ENCODE peak calls at places on chromosomes 7 and 10, in five cellular contexts. One of them, this sample, is unnamed.

GRCh38 chr7:156049366-156049765 is 237.1 kb upstream of the SHH start:
- DNase-seq in HFFc6: no peak
- DNase-seq in AG09309: no peak
- DNase-seq in nephron progenitor cell: no peak
- DNase-seq in A549: no peak
- DNase-seq in this sample: no peak

GRCh38 chr7:119935418-119936025 is 337.5 kb upstream of the KCND2 start:
- DNase-seq in HFFc6: peak
- DNase-seq in AG09309: no peak
- DNase-seq in nephron progenitor cell: no peak
- DNase-seq in A549: no peak
- DNase-seq in this sample: no peak

GRCh38 chr10:112899396-112900065 is 50.5 kb upstream of the TCF7L2 start:
- DNase-seq in HFFc6: no peak
- DNase-seq in AG09309: no peak
- DNase-seq in nephron progenitor cell: no peak
- DNase-seq in A549: no peak
- DNase-seq in this sample: no peak

GRCh38 chr7:152862033-152862432 is 102.5 kb downstream of the ACTR3B start:
- DNase-seq in HFFc6: no peak
- DNase-seq in AG09309: no peak
- DNase-seq in nephron progenitor cell: no peak
- DNase-seq in A549: no peak
- DNase-seq in this sample: no peak

GRCh38 chr7:74372511-74373111 is 81.1 kb upstream of the GTF2IRD1 start:
- DNase-seq in HFFc6: no peak
- DNase-seq in AG09309: no peak
- DNase-seq in nephron progenitor cell: peak
- DNase-seq in A549: no peak
- DNase-seq in this sample: no peak

GRCh38 chr10:87844837-87845623 is 18.3 kb downstream of the KLLN start:
- DNase-seq in HFFc6: peak
- DNase-seq in AG09309: no peak
- DNase-seq in nephron progenitor cell: no peak
- DNase-seq in A549: no peak
- DNase-seq in this sample: no peak

GRCh38 chr7:158707610-158708009 is 3.0 kb upstream of the NCAPG2 start:
- DNase-seq in HFFc6: no peak
- DNase-seq in AG09309: no peak
- DNase-seq in nephron progenitor cell: no peak
- DNase-seq in A549: no peak
- DNase-seq in this sample: no peak

GRCh38 chr7:82631998-82632397 is 188.4 kb upstream of the CACNA2D1 start:
- DNase-seq in HFFc6: no peak
- DNase-seq in AG09309: no peak
- DNase-seq in nephron progenitor cell: no peak
- DNase-seq in A549: no peak
- DNase-seq in this sample: no peak

GRCh38 chr7:3673524-3673923 is 372.5 kb downstream of the SDK1 start:
- DNase-seq in HFFc6: no peak
- DNase-seq in AG09309: no peak
- DNase-seq in nephron progenitor cell: peak
- DNase-seq in A549: no peak
- DNase-seq in this sample: no peak

GRCh38 chr10:76337641-76338040 is 906.2 kb downstream of the LRMDA start:
- DNase-seq in HFFc6: peak
- DNase-seq in AG09309: peak
- DNase-seq in nephron progenitor cell: no peak
- DNase-seq in A549: no peak
- DNase-seq in this sample: no peak

GRCh38 chr7:30395676-30396075 is 82.9 kb downstream of the NOD1 start:
- DNase-seq in HFFc6: no peak
- DNase-seq in AG09309: no peak
- DNase-seq in nephron progenitor cell: no peak
- DNase-seq in A549: no peak
- DNase-seq in this sample: no peak

GRCh38 chr7:6071406-6071805 is 40.2 kb downstream of the ANKRD61 start:
- DNase-seq in HFFc6: no peak
- DNase-seq in AG09309: no peak
- DNase-seq in nephron progenitor cell: no peak
- DNase-seq in A549: no peak
- DNase-seq in this sample: no peak

GRCh38 chr7:108114117-108114841 is 15.9 kb downstream of the LAMB4 start:
- DNase-seq in HFFc6: no peak
- DNase-seq in AG09309: no peak
- DNase-seq in nephron progenitor cell: no peak
- DNase-seq in A549: peak
- DNase-seq in this sample: no peak

GRCh38 chr7:108108131-108108530 is 22.0 kb downstream of the LAMB4 start:
- DNase-seq in HFFc6: no peak
- DNase-seq in AG09309: no peak
- DNase-seq in nephron progenitor cell: no peak
- DNase-seq in A549: no peak
- DNase-seq in this sample: no peak

GRCh38 chr7:108112683-108113082 is 17.5 kb downstream of the LAMB4 start:
- DNase-seq in HFFc6: no peak
- DNase-seq in AG09309: no peak
- DNase-seq in nephron progenitor cell: no peak
- DNase-seq in A549: no peak
- DNase-seq in this sample: no peak

GRCh38 chr7:108104324-108104723 is 25.8 kb downstream of the LAMB4 start:
- DNase-seq in HFFc6: no peak
- DNase-seq in AG09309: no peak
- DNase-seq in nephron progenitor cell: no peak
- DNase-seq in A549: no peak
- DNase-seq in this sample: no peak

GRCh38 chr7:108109216-108109908 is 20.8 kb downstream of the LAMB4 start:
- DNase-seq in HFFc6: no peak
- DNase-seq in AG09309: no peak
- DNase-seq in nephron progenitor cell: no peak
- DNase-seq in A549: peak
- DNase-seq in this sample: no peak
- TF ChIP-seq CTCF in HFFc6: peak
- TF ChIP-seq CTCF in AG09309: peak
- TF ChIP-seq CTCF in nephron progenitor cell: peak
- TF ChIP-seq CTCF in A549: peak
- TF ChIP-seq CTCF in this sample: peak

DNA sequence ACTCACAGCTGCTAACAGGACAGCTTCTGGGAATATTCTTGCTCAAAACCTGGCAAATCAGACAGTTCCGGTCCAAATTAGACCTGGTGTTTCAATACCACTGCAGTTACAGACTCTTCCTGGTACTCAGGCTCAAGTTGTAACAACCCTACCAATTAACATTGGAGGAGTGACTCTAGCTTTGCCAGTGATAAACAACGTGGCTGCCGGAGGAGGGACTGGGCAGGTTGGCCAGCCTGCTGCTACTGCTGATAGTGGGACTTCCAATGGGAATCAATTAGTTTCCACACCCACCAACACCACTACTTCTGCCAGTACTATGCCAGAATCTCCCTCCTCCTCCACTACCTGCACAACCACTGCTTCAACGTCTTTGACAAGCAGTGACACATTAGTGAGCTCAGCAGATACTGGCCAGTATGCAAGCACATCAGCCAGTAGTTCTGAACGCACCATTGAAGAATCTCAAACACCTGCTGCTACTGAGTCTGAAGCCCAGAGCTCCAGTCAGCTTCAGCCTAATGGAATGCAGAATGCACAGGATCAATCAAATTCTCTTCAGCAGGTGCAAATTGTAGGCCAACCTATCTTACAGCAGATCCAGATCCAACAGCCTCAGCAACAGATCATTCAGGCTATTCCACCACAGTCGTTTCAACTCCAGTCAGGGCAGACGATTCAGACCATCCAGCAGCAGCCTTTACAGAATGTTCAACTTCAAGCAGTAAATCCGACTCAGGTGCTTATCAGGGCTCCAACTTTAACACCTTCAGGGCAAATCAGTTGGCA is 2.1 kb downstream of the SP4 start:
- DNase-seq in HFFc6: no peak
- DNase-seq in AG09309: no peak
- DNase-seq in nephron progenitor cell: no peak
- DNase-seq in A549: no peak
- DNase-seq in this sample: no peak
- TF ChIP-seq CTCF in HFFc6: no peak
- TF ChIP-seq CTCF in AG09309: no peak
- TF ChIP-seq CTCF in nephron progenitor cell: no peak
- TF ChIP-seq CTCF in A549: no peak
- TF ChIP-seq CTCF in this sample: no peak

GRCh38 chr10:129853236-129853946 is 110.7 kb downstream of the EBF3 start:
- DNase-seq in HFFc6: no peak
- DNase-seq in AG09309: no peak
- DNase-seq in nephron progenitor cell: no peak
- DNase-seq in A549: peak
- DNase-seq in this sample: no peak
- TF ChIP-seq CTCF in HFFc6: peak
- TF ChIP-seq CTCF in AG09309: no peak
- TF ChIP-seq CTCF in nephron progenitor cell: peak
- TF ChIP-seq CTCF in A549: peak
- TF ChIP-seq CTCF in this sample: peak

GRCh38 chr10:93236378-93237040 is 162.8 kb downstream of the CYP26A1 start:
- DNase-seq in HFFc6: no peak
- DNase-seq in AG09309: no peak
- DNase-seq in nephron progenitor cell: no peak
- DNase-seq in A549: no peak
- DNase-seq in this sample: no peak

GRCh38 chr10:93235686-93236085 is 162.0 kb downstream of the CYP26A1 start:
- DNase-seq in HFFc6: peak
- DNase-seq in AG09309: peak
- DNase-seq in nephron progenitor cell: no peak
- DNase-seq in A549: no peak
- DNase-seq in this sample: no peak
- TF ChIP-seq CTCF in HFFc6: no peak
- TF ChIP-seq CTCF in AG09309: no peak
- TF ChIP-seq CTCF in nephron progenitor cell: no peak
- TF ChIP-seq CTCF in A549: no peak
- TF ChIP-seq CTCF in this sample: no peak

DNA sequence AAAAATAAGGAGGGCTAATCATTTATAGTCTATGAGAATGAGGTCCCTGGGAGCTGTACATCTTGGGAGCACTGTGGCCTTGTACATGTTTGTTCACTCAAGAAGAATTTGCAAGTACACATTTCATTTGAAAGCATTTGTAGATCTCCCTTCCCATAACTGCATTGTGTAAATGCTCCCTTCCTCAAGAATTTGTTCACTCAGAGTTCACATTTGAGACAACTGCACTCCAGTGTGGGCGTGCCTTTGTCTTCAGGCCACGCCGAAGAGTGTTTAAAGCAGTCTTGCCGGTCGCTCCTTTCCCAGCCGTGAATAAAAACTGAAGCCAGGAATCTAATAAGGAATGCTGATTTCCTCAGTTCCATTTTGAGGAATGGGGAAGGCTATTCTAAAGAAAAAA is 291.1 kb upstream of the LYZL1 start:
- DNase-seq in HFFc6: no peak
- DNase-seq in AG09309: no peak
- DNase-seq in nephron progenitor cell: no peak
- DNase-seq in A549: no peak
- DNase-seq in this sample: no peak
- TF ChIP-seq CTCF in HFFc6: no peak
- TF ChIP-seq CTCF in AG09309: no peak
- TF ChIP-seq CTCF in nephron progenitor cell: no peak
- TF ChIP-seq CTCF in A549: no peak
- TF ChIP-seq CTCF in this sample: no peak